ENCODE peak calls at places on chromosomes 13 and 19, in six cellular contexts. A is iris pigment epithelial cell; D is stimulated activated CD8-positive, alpha-beta memory T cell treated with anti-CD3 and anti-CD28 coated beads, Interleukin-7, amount 100 ng/mL, for 1 hour; J is RKO; K is NCI-H1436; B is activated CD4-positive, alpha-beta T cell treated with anti-CD3 and anti-CD28 coated beads, Interleukin-2, amount 50 U/mL, for 24 hours. E is an unnamed sample.

GRCh38 chr13:112446867-112447266 is 70.7 kb downstream of the SPACA7 start:
- DNase-seq in A (no peak), D (no peak), J (no peak), K (no peak), B (no peak), E (no peak)

GRCh38 chr13:20848944-20849343 is 53.6 kb downstream of the XPO4 start:
- DNase-seq in A (no peak), D (no peak), J (no peak), K (no peak), B (no peak), E (no peak)

GRCh38 chr13:32381539-32381938 is 46.4 kb downstream of the N4BP2L1 start:
- DNase-seq in A (peak), D (no peak), J (no peak), K (no peak), B (no peak), E (no peak)

GRCh38 chr13:24997367-24997967 is 98.5 kb upstream of the PABPC3 start:
- DNase-seq in A (peak), D (no peak), J (peak), K (no peak), B (peak), E (no peak)

GRCh38 chr19:47707135-47707925 is 5.9 kb upstream of the EHD2 start:
- DNase-seq in A (peak), D (peak), J (peak), K (peak), B (peak), E (peak)

GRCh38 chr19:31257426-31258130 is 91.7 kb downstream of the TSHZ3 start:
- DNase-seq in A (no peak), D (no peak), J (no peak), K (no peak), B (no peak), E (no peak)

GRCh38 chr19:57803594-57804325 is 11.0 kb downstream of the ZNF552 start:
- DNase-seq in A (peak), D (no peak), J (peak), K (no peak), B (no peak), E (no peak)

GRCh38 chr19:45151821-45152503 is 8.8 kb downstream of the NKPD1 start:
- DNase-seq in A (no peak), D (no peak), J (no peak), K (no peak), B (no peak), E (no peak)

GRCh38 chr19:48674921-48675824 is 2.4 kb upstream of the NTN5 start:
- DNase-seq in A (peak), D (peak), J (peak), K (peak), B (peak), E (peak)

E was measured in NCI-H1048.